ENCODE peak calls at places on chromosomes 11 and 22, in five cellular contexts. W is dermis microvascular lymphatic vessel endothelial cell, E is RKO, K is AG10803, O is neural crest cell. Z is an unnamed sample.

GRCh38 chr11:18347471-18348125 is 25.2 kb downstream of the GTF2H1 start:
- DNase-seq in E (peak), W (peak), O (no peak), K (peak), Z (no peak)

GRCh38 chr11:97722065-97722464 is 1298.7 kb upstream of the CNTN5 start:
- DNase-seq in W (peak), K (no peak), O (no peak), E (no peak), Z (no peak)

GRCh38 chr11:9030601-9031000 is 26.8 kb upstream of the NRIP3 start:
- DNase-seq in O (no peak), E (no peak), K (no peak), W (peak), Z (no peak)

GRCh38 chr11:9681583-9682372 is 17.9 kb downstream of the SWAP70 start:
- DNase-seq in O (no peak), W (no peak), E (no peak), K (no peak), Z (no peak)

GRCh38 chr11:128336203-128336602 is 251.2 kb downstream of the ETS1 start:
- DNase-seq in E (no peak), O (no peak), K (peak), W (peak), Z (no peak)

GRCh38 chr11:77302752-77303151 is 1.3 kb upstream of the GDPD4 start:
- DNase-seq in O (no peak), E (no peak), W (no peak), K (no peak), Z (no peak)

GRCh38 chr11:26953770-26954392 is 40.0 kb upstream of the FIBIN start:
- DNase-seq in K (peak), O (no peak), W (no peak), E (peak), Z (no peak)

GRCh38 chr11:65417702-65418430 is 4.7 kb upstream of the NEAT1 start:
- DNase-seq in E (no peak), W (peak), K (peak), O (no peak), Z (peak)

GRCh38 chr11:95305726-95306522 is 74.9 kb upstream of the SESN3 start:
- DNase-seq in E (no peak), K (no peak), W (no peak), O (no peak), Z (peak)

GRCh38 chr22:31090217-31091085 is 9.3 kb downstream of the SMTN start:
- DNase-seq in O (no peak), K (no peak), E (no peak), W (no peak), Z (no peak)

GRCh38 chr22:41234815-41235687 is 5.7 kb downstream of the CHADL start:
- DNase-seq in W (no peak), E (no peak), O (no peak), K (no peak), Z (no peak)

GRCh38 chr11:66020618-66021357 is 5.5 kb downstream of the CATSPER1 start:
- DNase-seq in E (peak), K (peak), W (peak), O (no peak), Z (peak)

GRCh38 chr11:36015806-36016205 is 71.9 kb downstream of the LDLRAD3 start:
- DNase-seq in K (no peak), W (no peak), E (no peak), O (no peak), Z (no peak)

GRCh38 chr11:65586676-65587075 is 8.9 kb downstream of the KCNK7 start:
- DNase-seq in W (no peak), O (no peak), E (no peak), K (peak), Z (peak)

GRCh38 chr22:19479358-19480172 is at the start of gene CDC45:
- DNase-seq in E (peak), W (peak), K (peak), O (peak), Z (peak)

GRCh38 chr11:127971448-127971847 is 615.9 kb downstream of the ETS1 start:
- DNase-seq in O (no peak), K (no peak), E (no peak), W (no peak), Z (no peak)

GRCh38 chr11:115255006-115255762 is 249.0 kb downstream of the CADM1 start:
- DNase-seq in E (no peak), K (no peak), W (no peak), O (no peak), Z (no peak)